ENCODE peak calls at places on chromosomes 7 and 10, in eight cellular contexts. X is A549, F is K562, O is GM12878, T is HepG2, S is SK-N-SH, B is HCT116, N is H1. J is an unnamed sample. For H3K4me1, the result is how much of the 10 kb centered on the place peaks cover.

GRCh38 chr10:30359373-30360206 is 10.5 kb upstream of the MTPAP start:
- DNase-seq in S (peak), X (peak), B (peak), N (peak), T (peak), O (peak), F (peak), J (peak)

GRCh38 chr7:55108818-55109217 is 90.0 kb downstream of the EGFR start:
- DNase-seq in O (no peak), S (no peak), F (no peak), T (no peak), N (no peak), B (no peak), X (no peak), J (no peak)

GRCh38 chr7:115293628-115294236 is 371.8 kb downstream of the MDFIC start:
- DNase-seq in N (no peak), S (no peak), B (no peak), F (no peak), O (no peak), T (no peak), X (no peak), J (no peak)

GRCh38 chr7:155426543-155427410 is 31.2 kb upstream of the EN2 start:
- DNase-seq in N (no peak), S (no peak), B (no peak), O (no peak), X (no peak), F (no peak), T (no peak), J (no peak)

GRCh38 chr10:55464083-55464482 is 663.1 kb upstream of the PCDH15 start:
- DNase-seq in T (no peak), S (no peak), B (no peak), F (no peak), X (no peak), N (no peak), O (no peak), J (no peak)

GRCh38 chr10:4391683-4392082 is 434.3 kb upstream of the AKR1E2 start:
- DNase-seq in F (no peak), X (peak), B (peak), N (peak), T (no peak), S (no peak), O (no peak), J (peak)

GRCh38 chr7:74554178-74554577 is 100.5 kb downstream of the GTF2IRD1 start:
- DNase-seq in F (no peak), X (no peak), N (no peak), T (no peak), O (no peak), S (no peak), B (no peak), J (no peak)

GRCh38 chr10:101625821-101626412 is 37.8 kb downstream of the DPCD start:
- DNase-seq in N (no peak), X (no peak), B (no peak), F (no peak), T (no peak), O (no peak), S (no peak), J (no peak)

GRCh38 chr10:68223535-68224165 is 8.3 kb downstream of the ATOH7 start:
- DNase-seq in N (peak), X (peak), O (no peak), B (no peak), S (no peak), F (no peak), T (peak), J (no peak)

GRCh38 chr10:114278884-114279191 is 39.8 kb downstream of the VWA2 start:
- DNase-seq in O (no peak), N (no peak), S (no peak), X (no peak), F (no peak), B (no peak), T (no peak), J (no peak)

GRCh38 chr7:31019509-31019908 is 32.6 kb upstream of the ADCYAP1R1 start:
- DNase-seq in B (no peak), N (no peak), F (no peak), X (no peak), T (no peak), O (no peak), S (no peak), J (no peak)

GRCh38 chr7:133301444-133301843 is 48.6 kb downstream of the EXOC4 start:
- DNase-seq in N (no peak), F (no peak), O (no peak), X (no peak), S (no peak), T (no peak), B (no peak), J (peak)

GRCh38 chr7:71184136-71184535 is 52.2 kb downstream of the GALNT17 start:
- DNase-seq in X (no peak), T (no peak), F (no peak), O (no peak), B (no peak), N (no peak), S (no peak), J (no peak)

GRCh38 chr10:67883710-67884312 is 645 bp upstream of the SIRT1 start:
- DNase-seq in B (no peak), O (no peak), S (no peak), X (no peak), F (no peak), N (no peak), T (no peak), J (no peak)

GRCh38 chr10:103823706-103824272 is 31.6 kb downstream of the SH3PXD2A start:
- DNase-seq in F (no peak), B (no peak), O (no peak), X (no peak), N (no peak), T (no peak), S (no peak), J (no peak)

GRCh38 chr7:31729195-31729804 is 42.3 kb downstream of the PPP1R17 start:
- DNase-seq in F (no peak), X (no peak), N (no peak), O (no peak), T (no peak), S (no peak), B (no peak), J (no peak)

GRCh38 chr10:44425466-44425865 is 40.6 kb upstream of the CXCL12 start:
- DNase-seq in S (no peak), X (no peak), B (no peak), F (no peak), T (no peak), N (no peak), O (no peak), J (no peak)
- H3K4me1 ChIP-seq in S (under half), X (under half), B (under half), F (under half), T (under half), N (under half), O (under half), J (under half)

GRCh38 chr7:56175784-56176183 is 59.6 kb upstream of the NUPR2 start:
- DNase-seq in N (no peak), F (no peak), O (no peak), B (no peak), T (no peak), S (peak), X (no peak), J (no peak)
- TF ChIP-seq MAX in N (no peak), F (no peak), O (no peak), B (no peak), T (no peak), S (no peak), X (no peak), J (no peak)

GRCh38 chr7:39644170-39644569 is 20.8 kb downstream of the RALA start:
- DNase-seq in T (no peak), N (no peak), X (no peak), F (no peak), S (no peak), O (no peak), B (no peak), J (no peak)
- H3K4me1 ChIP-seq in T (under half), N (under half), X (under half), F (under half), S (under half), O (under half), B (under half), J (under half)

GRCh38 chr10:73519336-73519735 is 23.5 kb upstream of the PPP3CB start:
- DNase-seq in F (no peak), X (no peak), O (no peak), T (no peak), S (no peak), B (no peak), N (no peak), J (no peak)

GRCh38 chr10:73522263-73522662 is 26.4 kb upstream of the PPP3CB start:
- DNase-seq in O (no peak), X (no peak), T (no peak), F (no peak), N (no peak), S (no peak), B (no peak), J (no peak)

GRCh38 chr10:73512207-73512743 is 16.5 kb upstream of the PPP3CB start:
- DNase-seq in S (no peak), T (no peak), F (no peak), N (no peak), B (no peak), O (no peak), X (no peak), J (no peak)

DNA sequence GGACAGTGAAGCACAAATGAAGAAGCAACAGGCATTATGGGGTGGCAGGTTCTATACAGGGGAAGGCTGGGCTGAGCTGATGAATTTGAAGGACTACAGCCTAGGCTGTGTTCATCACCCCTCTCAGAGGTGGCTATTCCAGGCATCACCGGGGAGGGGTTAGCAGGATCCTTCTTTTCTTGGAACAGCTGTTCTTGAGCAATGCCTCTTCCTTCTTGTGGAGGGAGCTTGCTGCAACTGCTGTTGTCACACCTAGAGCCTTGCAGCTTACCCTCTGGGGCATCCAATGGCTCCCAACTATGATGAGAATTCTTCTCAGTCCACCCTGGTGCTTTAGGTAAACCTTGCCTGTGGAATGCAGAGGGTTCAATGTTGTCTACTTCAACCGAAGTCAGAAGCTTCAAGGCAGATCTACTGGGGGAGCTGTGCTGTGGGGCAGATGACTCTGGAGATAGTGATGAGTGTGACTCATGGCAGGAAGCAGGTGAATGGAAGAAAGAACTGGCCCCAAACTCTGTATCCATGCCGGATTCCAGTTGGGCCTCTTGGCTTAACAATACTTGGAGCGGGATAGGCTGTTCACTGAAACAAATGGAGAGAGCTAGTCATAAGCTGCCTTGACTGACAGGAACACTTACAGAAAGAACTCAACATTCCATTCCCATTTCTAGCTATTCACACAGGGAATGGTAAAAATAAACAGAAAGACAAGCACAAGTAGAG is 21.5 kb upstream of the PPP3CB start:
- DNase-seq in T (no peak), F (peak), N (no peak), O (no peak), X (no peak), B (no peak), S (no peak), J (no peak)
- TF ChIP-seq MAX in T (no peak), F (no peak), N (no peak), O (no peak), X (no peak), B (no peak), S (no peak), J (no peak)